ENCODE peak calls at places on chromosomes 7 and 10, in seven cellular contexts. S is neural crest cell; B is naive thymus-derived CD8-positive, alpha-beta T cell; W is CD8-positive, alpha-beta memory T cell; U is G401; T is KG1; Z is A172. A is an unnamed sample.

GRCh38 chr10:59872892-59873463 is 33.4 kb downstream of the CCDC6 start:
- DNase-seq in S (no peak), B (no peak), W (no peak), U (no peak), T (no peak), Z (peak), A (no peak)

GRCh38 chr10:21926949-21927348 is 76.6 kb downstream of the DNAJC1 start:
- DNase-seq in S (no peak), B (no peak), W (no peak), U (peak), T (no peak), Z (peak), A (no peak)

GRCh38 chr7:144384555-144385245 is 18.8 kb downstream of the NOBOX start:
- DNase-seq in S (no peak), B (no peak), W (no peak), U (no peak), T (no peak), Z (peak), A (no peak)

GRCh38 chr10:30510932-30511700 is 77.1 kb downstream of the MAP3K8 start:
- DNase-seq in S (no peak), B (no peak), W (no peak), U (no peak), T (no peak), Z (no peak), A (no peak)

GRCh38 chr10:3777876-3778707 is 6.9 kb downstream of the KLF6 start:
- DNase-seq in S (no peak), B (no peak), W (no peak), U (peak), T (no peak), Z (no peak), A (peak)

GRCh38 chr10:73854310-73854709 is 20.0 kb downstream of the CAMK2G start:
- DNase-seq in S (no peak), B (no peak), W (no peak), U (no peak), T (no peak), Z (no peak), A (no peak)

GRCh38 chr10:97355571-97355975 is 21.0 kb upstream of the FRAT2 start:
- DNase-seq in S (no peak), B (no peak), W (no peak), U (peak), T (no peak), Z (no peak), A (no peak)

GRCh38 chr7:68564741-68565140 is 1033.5 kb upstream of the AUTS2 start:
- DNase-seq in S (no peak), B (no peak), W (no peak), U (no peak), T (no peak), Z (peak), A (no peak)

GRCh38 chr7:24129597-24129996 is 154.4 kb upstream of the NPY start:
- DNase-seq in S (no peak), B (no peak), W (no peak), U (no peak), T (no peak), Z (peak), A (no peak)

GRCh38 chr10:30028006-30028441 is 31.4 kb downstream of the JCAD start:
- DNase-seq in S (no peak), B (peak), W (peak), U (no peak), T (peak), Z (no peak), A (no peak)

GRCh38 chr7:155764432-155764798 is 47.8 kb downstream of the SHH start:
- DNase-seq in S (no peak), B (no peak), W (peak), U (no peak), T (peak), Z (no peak), A (no peak)

GRCh38 chr7:108078156-108078781 is 51.9 kb downstream of the LAMB4 start:
- DNase-seq in S (no peak), B (no peak), W (no peak), U (no peak), T (no peak), Z (no peak), A (no peak)